ENCODE peak calls at places on chromosomes 12 and 14, in seven cellular contexts. K is tibial nerve, I is cardiac muscle cell, L is choroid plexus epithelial cell, N is fibroblast of the aortic adventitia, W is epithelial cell of esophagus, H is esophagus squamous epithelium. X is an unnamed sample.

GRCh38 chr12:122921917-122922316 is 26.0 kb upstream of the VPS37B start:
- DNase-seq in K (no peak), I (no peak), L (no peak), N (no peak), W (no peak), H (no peak), X (no peak)

GRCh38 chr12:123705935-123706334 is 6.2 kb upstream of the ATP6V0A2 start:
- DNase-seq in K (no peak), I (no peak), L (peak), N (no peak), W (peak), H (no peak), X (no peak)

GRCh38 chr12:111775205-111776193 is 8.8 kb downstream of the ALDH2 start:
- DNase-seq in K (peak), I (peak), L (peak), N (peak), W (peak), H (no peak), X (no peak)

GRCh38 chr14:59249029-59249428 is 60.6 kb downstream of the DAAM1 start:
- DNase-seq in K (no peak), I (no peak), L (no peak), N (no peak), W (no peak), H (no peak), X (no peak)

GRCh38 chr12:55142896-55143870 is 17.0 kb downstream of the OR9K2 start:
- DNase-seq in K (peak), I (peak), L (peak), N (peak), W (peak), H (no peak), X (no peak)

GRCh38 chr12:75720807-75721206 is 209.4 kb upstream of the KRR1 start:
- DNase-seq in K (no peak), I (no peak), L (no peak), N (peak), W (peak), H (no peak), X (no peak)

GRCh38 chr12:4025420-4026358 is 152.5 kb upstream of the PARP11 start:
- DNase-seq in K (no peak), I (no peak), L (peak), N (no peak), W (no peak), H (no peak), X (no peak)

GRCh38 chr14:51484491-51484890 is 167.2 kb upstream of the FRMD6 start:
- DNase-seq in K (no peak), I (no peak), L (no peak), N (peak), W (no peak), H (no peak), X (no peak)

GRCh38 chr14:67358914-67359313 is 690 bp downstream of the ATP6V1D start:
- DNase-seq in K (no peak), I (no peak), L (no peak), N (no peak), W (peak), H (no peak), X (no peak)

GRCh38 chr14:32313977-32314376 is 15.1 kb upstream of the AKAP6 start:
- DNase-seq in K (no peak), I (no peak), L (no peak), N (no peak), W (no peak), H (no peak), X (no peak)

GRCh38 chr12:110563702-110564470 is 19.2 kb downstream of the PPTC7 start:
- DNase-seq in K (no peak), I (peak), L (peak), N (peak), W (no peak), H (no peak), X (no peak)

GRCh38 chr14:52078093-52078492 is 9.2 kb upstream of the NID2 start:
- DNase-seq in K (no peak), I (peak), L (no peak), N (peak), W (peak), H (no peak), X (no peak)

GRCh38 chr14:104249092-104249491 is 110.7 kb downstream of the KIF26A start:
- DNase-seq in K (no peak), I (no peak), L (no peak), N (no peak), W (no peak), H (no peak), X (no peak)

GRCh38 chr12:38995249-38995648 is 89.9 kb upstream of the CPNE8 start:
- DNase-seq in K (no peak), I (no peak), L (no peak), N (no peak), W (no peak), H (no peak), X (no peak)

GRCh38 chr12:92829683-92830282 is 99.3 kb downstream of the EEA1 start:
- DNase-seq in K (no peak), I (no peak), L (no peak), N (no peak), W (no peak), H (no peak), X (no peak)

GRCh38 chr12:13198240-13198639 is 1.7 kb downstream of the EMP1 start:
- DNase-seq in K (no peak), I (peak), L (no peak), N (no peak), W (peak), H (no peak), X (no peak)

GRCh38 chr14:30657606-30658163 is 35.6 kb downstream of the SCFD1 start:
- DNase-seq in K (no peak), I (peak), L (peak), N (peak), W (peak), H (no peak), X (no peak)
- TF ChIP-seq CTCF in K (no peak), I (peak), L (peak), N (peak), W (no peak), H (no peak), X (peak)

GRCh38 chr12:6470375-6471163 is at the start of gene VAMP1:
- DNase-seq in K (peak), I (peak), L (peak), N (peak), W (peak), H (peak), X (peak)
- TF ChIP-seq CTCF in K (peak), I (no peak), L (no peak), N (peak), W (no peak), H (no peak), X (no peak)

GRCh38 chr12:51419473-51420228 is 5.0 kb upstream of the SLC4A8 start:
- DNase-seq in K (no peak), I (no peak), L (peak), N (no peak), W (peak), H (no peak), X (no peak)
- TF ChIP-seq CTCF in K (no peak), I (no peak), L (peak), N (no peak), W (peak), H (no peak), X (no peak)

DNA sequence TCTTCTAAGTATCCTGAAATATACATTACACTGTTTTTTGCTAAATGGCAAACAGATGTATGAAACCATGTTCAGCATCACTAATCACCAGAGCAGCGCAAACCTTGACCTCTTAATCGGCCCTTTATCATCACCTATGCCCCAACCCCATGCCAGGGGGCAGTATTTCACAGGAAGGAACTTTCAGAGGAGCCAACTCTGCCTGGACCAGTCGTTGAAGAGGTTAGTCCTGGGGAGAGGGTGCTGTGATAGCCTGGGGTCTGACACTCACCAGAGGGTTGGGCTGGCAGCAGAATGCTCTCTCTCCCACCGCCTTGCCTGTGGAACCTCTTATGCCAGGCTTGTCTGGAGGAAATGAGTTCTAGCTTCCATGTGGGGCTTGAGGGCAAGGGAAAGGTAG is 411.7 kb downstream of the TMEM117 start:
- DNase-seq in K (no peak), I (no peak), L (no peak), N (no peak), W (no peak), H (no peak), X (no peak)
- TF ChIP-seq CTCF in K (no peak), I (no peak), L (no peak), N (no peak), W (no peak), H (no peak), X (peak)

DNA sequence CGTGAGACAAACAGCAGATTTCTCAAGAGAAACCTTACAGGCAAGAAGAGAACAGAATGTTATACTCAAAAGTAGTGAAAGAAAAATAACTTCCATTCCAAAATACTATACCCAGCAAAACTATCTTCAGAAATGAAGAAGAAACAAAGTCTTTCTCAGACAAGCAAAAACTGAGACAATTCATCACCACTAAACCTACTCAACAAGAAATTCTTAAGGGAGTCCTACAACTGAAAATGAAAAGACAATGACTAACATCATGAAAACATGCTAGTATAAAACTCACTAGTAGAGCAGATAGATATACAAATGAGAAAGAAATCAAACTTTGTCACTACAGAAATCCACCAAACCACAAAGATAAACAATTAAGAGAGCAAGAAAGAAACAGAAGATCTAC is 106.5 kb downstream of the CEP83 start:
- DNase-seq in K (no peak), I (no peak), L (no peak), N (no peak), W (no peak), H (no peak), X (no peak)
- TF ChIP-seq CTCF in K (no peak), I (no peak), L (no peak), N (no peak), W (no peak), H (no peak), X (no peak)

GRCh38 chr12:818733-819132 is 66.4 kb downstream of the WNK1 start:
- DNase-seq in K (no peak), I (no peak), L (peak), N (peak), W (peak), H (no peak), X (no peak)
- TF ChIP-seq CTCF in K (no peak), I (no peak), L (peak), N (peak), W (no peak), H (no peak), X (no peak)